ENCODE peak calls at places on chromosomes 2 and 18, in ten cellular contexts. T is K562, O is ascending aorta, M is AG09319, C is tibial nerve, Y is brain microvascular endothelial cell, S is glutamatergic neuron, N is foreskin fibroblast, H is fibroblast of villous mesenchyme, U is coronary artery. F is an unnamed sample.

GRCh38 chr2:99602475-99602874 is 112.7 kb upstream of the REV1 start:
- DNase-seq in T (no peak), O (no peak), M (no peak), C (no peak), Y (peak; percentile 72), S (no peak), N (peak; percentile 77), H (peak; percentile 24), U (no peak), F (no peak)

GRCh38 chr2:134468776-134469175 is 214.9 kb downstream of the MGAT5 start:
- DNase-seq in T (no peak), O (no peak), M (no peak), C (no peak), Y (no peak), S (no peak), N (no peak), H (no peak), U (no peak), F (no peak)

GRCh38 chr2:47086054-47086471 is 69.0 kb downstream of the STPG4 start:
- DNase-seq in T (no peak), O (no peak), M (no peak), C (no peak), Y (no peak), S (no peak), N (no peak), H (no peak), U (no peak), F (peak; percentile 21)

GRCh38 chr2:16773080-16773713 is 107.6 kb upstream of the CYRIA start:
- DNase-seq in T (peak; percentile 57), O (no peak), M (no peak), C (peak; percentile 35), Y (peak; percentile 57), S (peak; percentile 50), N (peak; percentile 53), H (peak; percentile 57), U (no peak), F (no peak)

GRCh38 chr18:68448736-68449135 is 266.2 kb downstream of the TMX3 start:
- DNase-seq in T (no peak), O (no peak), M (peak; percentile 28), C (no peak), Y (peak; percentile 71), S (no peak), N (peak; percentile 72), H (peak; percentile 69), U (no peak), F (no peak)

GRCh38 chr18:8124232-8125146 is 484.7 kb upstream of the RAB12 start:
- DNase-seq in T (no peak), O (no peak), M (no peak), C (no peak), Y (no peak), S (no peak), N (no peak), H (no peak), U (no peak), F (no peak)

GRCh38 chr2:10225291-10226031 is 77.2 kb upstream of the HPCAL1 start:
- DNase-seq in T (no peak), O (no peak), M (no peak), C (no peak), Y (no peak), S (no peak), N (no peak), H (no peak), U (no peak), F (no peak)

GRCh38 chr2:21317131-21317530 is 193.4 kb downstream of the TDRD15 start:
- DNase-seq in T (peak; percentile 68), O (no peak), M (no peak), C (peak; percentile 72), Y (peak; percentile 18), S (peak; percentile 59), N (no peak), H (peak; percentile 2), U (no peak), F (peak; percentile 39)

GRCh38 chr2:54808642-54809041 is 85.2 kb downstream of the EML6 start:
- DNase-seq in T (no peak), O (no peak), M (no peak), C (no peak), Y (no peak), S (no peak), N (peak; percentile 43), H (peak; percentile 87), U (no peak), F (no peak)

GRCh38 chr2:64860321-64860751 is 128.9 kb upstream of the SLC1A4 start:
- DNase-seq in T (no peak), O (no peak), M (no peak), C (no peak), Y (no peak), S (no peak), N (no peak), H (no peak), U (no peak), F (no peak)

GRCh38 chr18:23992119-23992940 is 22.2 kb upstream of the TTC39C start:
- DNase-seq in T (no peak), O (no peak), M (no peak), C (no peak), Y (no peak), S (no peak), N (no peak), H (no peak), U (no peak), F (no peak)

GRCh38 chr18:67285583-67285982 is 230.9 kb downstream of the DSEL start:
- DNase-seq in T (no peak), O (no peak), M (no peak), C (no peak), Y (no peak), S (no peak), N (no peak), H (no peak), U (no peak), F (no peak)

GRCh38 chr2:86052676-86053075 is 53.0 kb downstream of the POLR1A start:
- DNase-seq in T (no peak), O (no peak), M (no peak), C (no peak), Y (no peak), S (no peak), N (no peak), H (no peak), U (no peak), F (no peak)

GRCh38 chr2:48114256-48114655 is 208.0 kb upstream of the FBXO11 start:
- DNase-seq in T (peak; percentile 71), O (no peak), M (no peak), C (no peak), Y (peak; percentile 63), S (no peak), N (peak; percentile 80), H (peak; percentile 99), U (no peak), F (peak; percentile 34)

GRCh38 chr2:33488178-33488690 is 11.8 kb downstream of the RASGRP3 start:
- DNase-seq in T (no peak), O (no peak), M (no peak), C (no peak), Y (no peak), S (no peak), N (no peak), H (no peak), U (no peak), F (no peak)

GRCh38 chr2:52818958-52819357 is 948.6 kb upstream of the CHAC2 start:
- DNase-seq in T (no peak), O (no peak), M (no peak), C (no peak), Y (no peak), S (no peak), N (no peak), H (no peak), U (no peak), F (no peak)

GRCh38 chr2:74602553-74603281 is 45.4 kb downstream of the M1AP start:
- DNase-seq in T (no peak), O (no peak), M (no peak), C (no peak), Y (no peak), S (no peak), N (peak; percentile 65), H (peak; percentile 52), U (no peak), F (no peak)

GRCh38 chr2:140910683-140911082 is 1220.1 kb downstream of the LRP1B start:
- DNase-seq in T (no peak), O (no peak), M (no peak), C (no peak), Y (no peak), S (no peak), N (no peak), H (no peak), U (no peak), F (no peak)

GRCh38 chr2:140905078-140905781 is 1225.6 kb downstream of the LRP1B start:
- DNase-seq in T (no peak), O (no peak), M (no peak), C (no peak), Y (no peak), S (no peak), N (no peak), H (no peak), U (no peak), F (no peak)
- TF ChIP-seq CTCF in T (no peak), O (no peak), M (no peak), C (no peak), Y (no peak), S (no peak), N (no peak), H (no peak), U (no peak), F (no peak)

GRCh38 chr2:237743561-237744269 is 54.9 kb upstream of the RBM44 start:
- DNase-seq in T (no peak), O (no peak), M (no peak), C (no peak), Y (peak; percentile 23), S (no peak), N (peak; percentile 35), H (no peak), U (no peak), F (no peak)
- TF ChIP-seq CTCF in T (no peak), O (no peak), M (no peak), C (no peak), Y (peak; percentile 15), S (peak; percentile 11), N (peak; percentile 2), H (no peak), U (no peak), F (no peak)

DNA sequence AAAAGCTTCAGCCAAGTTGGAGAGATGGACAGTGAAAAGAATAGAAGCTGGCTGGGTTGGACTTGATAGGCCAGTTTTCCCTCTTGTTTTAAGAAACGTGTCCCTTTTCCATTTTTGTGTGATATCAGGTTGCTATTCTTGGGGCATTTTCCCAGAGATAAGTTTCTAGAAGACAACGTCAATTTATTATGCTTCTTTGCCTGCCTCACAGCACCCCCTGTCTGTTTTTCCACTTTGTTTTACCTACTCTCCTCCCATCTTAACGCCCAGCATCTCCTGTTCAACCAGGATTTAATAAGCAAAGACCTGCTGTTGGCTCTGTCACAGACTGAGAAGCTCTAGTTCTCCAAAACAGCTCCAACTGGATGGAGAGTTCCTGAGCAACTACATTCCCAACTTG is 317.8 kb upstream of the ZNF521 start:
- DNase-seq in T (no peak), O (no peak), M (no peak), C (no peak), Y (peak; percentile 7), S (no peak), N (peak; percentile 34), H (peak; percentile 37), U (no peak), F (no peak)
- TF ChIP-seq CTCF in T (no peak), O (no peak), M (no peak), C (no peak), Y (peak; percentile 26), S (no peak), N (peak; percentile 20), H (peak; percentile 42), U (no peak), F (no peak)

DNA sequence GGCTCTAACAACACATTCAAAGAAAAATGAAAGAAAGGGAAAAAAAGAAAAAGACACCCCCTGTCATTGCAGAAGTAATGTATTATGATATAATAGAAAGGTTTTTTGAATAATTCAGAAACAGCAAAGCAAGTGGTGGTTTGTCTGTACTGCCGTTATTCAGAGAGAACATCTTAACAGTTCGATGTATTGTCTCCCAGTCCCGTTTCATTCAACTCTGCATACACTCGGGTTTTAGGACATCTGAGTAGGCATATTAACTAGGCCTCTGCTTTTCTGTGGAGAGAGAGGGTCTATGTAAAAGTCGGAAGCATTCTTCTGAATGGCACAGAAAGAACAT is 77.6 kb upstream of the TXNDC2 start:
- DNase-seq in T (no peak), O (no peak), M (no peak), C (no peak), Y (no peak), S (no peak), N (no peak), H (no peak), U (no peak), F (no peak)
- TF ChIP-seq CTCF in T (no peak), O (no peak), M (no peak), C (no peak), Y (no peak), S (no peak), N (no peak), H (no peak), U (no peak), F (no peak)